ENCODE peak calls at places on chromosomes 7 and 10, in nine cellular contexts. One of them, this sample, is unnamed.

GRCh38 chr7:32347244-32347828 is 142.8 kb downstream of the LSM5 start:
- DNase-seq in epithelial cell of prostate: no peak
- DNase-seq in posterior vena cava: no peak
- DNase-seq in H9: no peak
- DNase-seq in fibroblast of lung: peak; percentile 2
- DNase-seq in A549: peak; percentile 19
- DNase-seq in mucosa of descending colon: no peak
- DNase-seq in GM04504: no peak
- DNase-seq in left ventricle myocardium inferior: no peak
- DNase-seq in this sample: no peak

GRCh38 chr10:93995598-93996271 is 2.0 kb downstream of the PLCE1 start:
- DNase-seq in epithelial cell of prostate: no peak
- DNase-seq in posterior vena cava: no peak
- DNase-seq in H9: no peak
- DNase-seq in fibroblast of lung: no peak
- DNase-seq in A549: no peak
- DNase-seq in mucosa of descending colon: no peak
- DNase-seq in GM04504: no peak
- DNase-seq in left ventricle myocardium inferior: no peak
- DNase-seq in this sample: peak; percentile 75

GRCh38 chr10:52343439-52343838 is 29.4 kb downstream of the DKK1 start:
- DNase-seq in epithelial cell of prostate: no peak
- DNase-seq in posterior vena cava: no peak
- DNase-seq in H9: no peak
- DNase-seq in fibroblast of lung: no peak
- DNase-seq in A549: no peak
- DNase-seq in mucosa of descending colon: no peak
- DNase-seq in GM04504: no peak
- DNase-seq in left ventricle myocardium inferior: no peak
- DNase-seq in this sample: no peak

GRCh38 chr10:21626457-21627161 is 92.6 kb downstream of the MLLT10 start:
- DNase-seq in epithelial cell of prostate: peak; percentile 50
- DNase-seq in posterior vena cava: no peak
- DNase-seq in H9: no peak
- DNase-seq in fibroblast of lung: peak; percentile 24
- DNase-seq in A549: no peak
- DNase-seq in mucosa of descending colon: no peak
- DNase-seq in GM04504: no peak
- DNase-seq in left ventricle myocardium inferior: no peak
- DNase-seq in this sample: peak; percentile 3

GRCh38 chr7:139635521-139636240 is 112.2 kb downstream of the CLEC2L start:
- DNase-seq in epithelial cell of prostate: no peak
- DNase-seq in posterior vena cava: no peak
- DNase-seq in H9: no peak
- DNase-seq in fibroblast of lung: no peak
- DNase-seq in A549: no peak
- DNase-seq in mucosa of descending colon: no peak
- DNase-seq in GM04504: no peak
- DNase-seq in left ventricle myocardium inferior: no peak
- DNase-seq in this sample: no peak

GRCh38 chr10:90913774-90914420 is 7.0 kb downstream of the ANKRD1 start:
- DNase-seq in epithelial cell of prostate: no peak
- DNase-seq in posterior vena cava: no peak
- DNase-seq in H9: no peak
- DNase-seq in fibroblast of lung: no peak
- DNase-seq in A549: no peak
- DNase-seq in mucosa of descending colon: no peak
- DNase-seq in GM04504: no peak
- DNase-seq in left ventricle myocardium inferior: no peak
- DNase-seq in this sample: no peak

GRCh38 chr7:47413526-47414341 is 168.2 kb downstream of the TNS3 start:
- DNase-seq in epithelial cell of prostate: no peak
- DNase-seq in posterior vena cava: no peak
- DNase-seq in H9: no peak
- DNase-seq in fibroblast of lung: no peak
- DNase-seq in A549: no peak
- DNase-seq in mucosa of descending colon: no peak
- DNase-seq in GM04504: no peak
- DNase-seq in left ventricle myocardium inferior: no peak
- DNase-seq in this sample: no peak

GRCh38 chr10:71086439-71087080 is 125.8 kb upstream of the UNC5B start:
- DNase-seq in epithelial cell of prostate: no peak
- DNase-seq in posterior vena cava: no peak
- DNase-seq in H9: no peak
- DNase-seq in fibroblast of lung: no peak
- DNase-seq in A549: no peak
- DNase-seq in mucosa of descending colon: no peak
- DNase-seq in GM04504: no peak
- DNase-seq in left ventricle myocardium inferior: no peak
- DNase-seq in this sample: no peak

GRCh38 chr10:50322075-50322474 is 70.8 kb upstream of the ASAH2 start:
- DNase-seq in epithelial cell of prostate: peak; percentile 56
- DNase-seq in posterior vena cava: no peak
- DNase-seq in H9: no peak
- DNase-seq in fibroblast of lung: peak; percentile 72
- DNase-seq in A549: peak; percentile 22
- DNase-seq in mucosa of descending colon: no peak
- DNase-seq in GM04504: no peak
- DNase-seq in left ventricle myocardium inferior: no peak
- DNase-seq in this sample: no peak

GRCh38 chr10:58456180-58456579 is 56.5 kb upstream of the BICC1 start:
- DNase-seq in epithelial cell of prostate: no peak
- DNase-seq in posterior vena cava: no peak
- DNase-seq in H9: no peak
- DNase-seq in fibroblast of lung: no peak
- DNase-seq in A549: no peak
- DNase-seq in mucosa of descending colon: no peak
- DNase-seq in GM04504: no peak
- DNase-seq in left ventricle myocardium inferior: no peak
- DNase-seq in this sample: no peak

GRCh38 chr7:108598858-108599257 is 29.2 kb downstream of the DNAJB9 start:
- DNase-seq in epithelial cell of prostate: no peak
- DNase-seq in posterior vena cava: no peak
- DNase-seq in H9: no peak
- DNase-seq in fibroblast of lung: no peak
- DNase-seq in A549: no peak
- DNase-seq in mucosa of descending colon: no peak
- DNase-seq in GM04504: no peak
- DNase-seq in left ventricle myocardium inferior: no peak
- DNase-seq in this sample: no peak

This sample was measured in retinal pigment epithelial cell.